ENCODE peak calls at places on chromosomes 11 and 22, in eight cellular contexts. T, D, U, L, P, M, J and O are unnamed samples.

GRCh38 chr11:64516226-64516625 is 74.8 kb upstream of the SLC22A12 start:
- DNase-seq in L (no peak), D (no peak), U (no peak), M (peak; percentile 70), T (peak; percentile 23), J (no peak), P (no peak), O (no peak)

GRCh38 chr11:9774591-9775392 is 110.9 kb downstream of the SWAP70 start:
- DNase-seq in T (no peak), P (no peak), D (no peak), U (peak; percentile 92), M (no peak), J (no peak), L (no peak), O (no peak)

GRCh38 chr11:69664103-69664775 is 10.9 kb downstream of the LTO1 start:
- DNase-seq in J (no peak), U (no peak), D (no peak), T (no peak), M (no peak), P (no peak), L (no peak), O (no peak)

GRCh38 chr11:20808328-20808727 is 138.9 kb downstream of the NELL1 start:
- DNase-seq in J (no peak), L (no peak), D (no peak), U (no peak), T (no peak), P (no peak), M (no peak), O (no peak)

GRCh38 chr22:37516456-37516855 is 2.8 kb downstream of the CARD10 start:
- DNase-seq in T (no peak), J (no peak), L (no peak), D (no peak), P (no peak), U (no peak), M (no peak), O (no peak)

GRCh38 chr11:8080674-8081590 is at the start of gene TUB:
- DNase-seq in T (peak; percentile 76), U (no peak), L (no peak), J (no peak), P (no peak), D (no peak), M (no peak), O (peak; percentile 54)

GRCh38 chr11:120715239-120715638 is 203.7 kb downstream of the GRIK4 start:
- DNase-seq in J (no peak), P (no peak), T (peak; percentile 36), D (no peak), L (no peak), M (peak; percentile 28), U (no peak), O (no peak)

GRCh38 chr11:34262601-34263081 is 95.2 kb downstream of the ABTB2 start:
- DNase-seq in L (no peak), U (no peak), P (no peak), J (no peak), M (no peak), T (no peak), D (no peak), O (no peak)

GRCh38 chr11:35010656-35011055 is 94.2 kb downstream of the PDHX start:
- DNase-seq in T (no peak), J (no peak), U (no peak), M (no peak), D (no peak), P (no peak), L (no peak), O (no peak)

GRCh38 chr11:113313601-113314000 is 782 bp upstream of the TTC12 start:
- DNase-seq in J (no peak), D (no peak), M (no peak), P (no peak), U (no peak), T (no peak), L (no peak), O (no peak)

GRCh38 chr11:9071694-9072093 is 19.7 kb downstream of the SCUBE2 start:
- DNase-seq in P (no peak), M (no peak), D (no peak), J (no peak), L (no peak), U (no peak), T (no peak), O (no peak)

GRCh38 chr11:41201156-41201555 is 258.3 kb downstream of the LRRC4C start:
- DNase-seq in J (peak; percentile 52), M (peak; percentile 50), P (no peak), U (peak; percentile 14), T (peak; percentile 82), L (no peak), D (no peak), O (peak; percentile 41)

GRCh38 chr22:24466831-24467249 is 28.3 kb upstream of the UPB1 start:
- DNase-seq in T (peak; percentile 18), M (peak; percentile 72), D (no peak), L (peak; percentile 59), P (peak; percentile 6), J (peak; percentile 46), U (peak; percentile 70), O (no peak)
- H3K4me3 ChIP-seq in T (no peak overlapping the region), M (no peak overlapping the region), D (no peak overlapping the region), L (no peak overlapping the region), P (no peak overlapping the region), J (no peak overlapping the region), U (no peak overlapping the region), O (no peak overlapping the region)

DNA sequence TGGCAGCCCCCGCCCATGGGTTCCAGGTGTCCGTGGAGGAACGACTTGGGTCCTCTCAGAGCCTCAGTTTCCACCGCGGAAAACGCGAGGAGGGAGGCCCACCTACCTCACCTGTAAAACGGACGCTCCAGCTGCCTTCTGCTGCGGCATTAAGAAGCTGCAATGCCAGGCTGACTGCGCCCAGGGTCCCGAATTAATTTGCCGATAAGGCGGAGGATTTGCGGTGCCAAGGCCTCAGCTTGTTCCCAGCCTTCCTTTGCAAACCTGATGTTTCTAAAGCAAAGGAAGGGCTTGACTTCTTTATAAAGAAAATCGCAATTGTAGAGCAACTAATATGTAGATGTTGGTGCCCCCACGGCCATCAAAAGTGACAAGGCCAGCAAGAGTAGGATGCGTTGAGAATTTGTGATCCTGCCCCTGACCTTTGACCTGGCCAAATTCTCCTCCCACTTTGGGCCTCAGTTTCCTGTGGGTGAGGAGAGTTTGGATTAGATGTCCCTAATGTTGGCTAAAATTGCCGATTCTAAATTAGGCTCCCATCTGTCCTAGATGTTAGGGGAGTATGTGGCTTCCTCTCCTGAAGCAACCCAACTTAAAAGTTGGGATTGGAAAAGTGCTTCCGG is 849 bp upstream of the TCF20 start:
- DNase-seq in L (no peak), D (no peak), T (no peak), U (no peak), M (no peak), J (no peak), P (no peak), O (no peak)
- H3K4me3 ChIP-seq in L (peak overlapping the region; percentile 97), D (peak overlapping the region; percentile 46), T (no peak overlapping the region), U (no peak overlapping the region), M (no peak overlapping the region), J (no peak overlapping the region), P (no peak overlapping the region), O (no peak overlapping the region)

GRCh38 chr11:124760205-124760652 is 1.9 kb downstream of the ESAM start:
- DNase-seq in L (peak; percentile 68), U (no peak), M (no peak), D (no peak), P (no peak), T (no peak), J (no peak), O (no peak)

GRCh38 chr11:124759268-124760204 is 2.6 kb downstream of the ESAM start:
- DNase-seq in P (no peak), J (peak; percentile 59), U (no peak), M (no peak), T (no peak), L (peak; percentile 78), D (no peak), O (no peak)

GRCh38 chr11:124761301-124762021 is 629 bp downstream of the ESAM start:
- DNase-seq in P (no peak), M (no peak), T (no peak), L (peak; percentile 51), U (no peak), J (no peak), D (no peak), O (no peak)

GRCh38 chr11:124762077-124762623 is at the start of gene ESAM:
- DNase-seq in U (no peak), P (no peak), M (no peak), L (peak; percentile 66), J (no peak), D (peak; percentile 58), T (peak; percentile 81), O (no peak)

GRCh38 chr11:124760806-124761205 is 1.3 kb downstream of the ESAM start:
- DNase-seq in D (no peak), J (no peak), L (no peak), M (no peak), T (no peak), U (no peak), P (no peak), O (no peak)
- H3K4me3 ChIP-seq in D (no peak overlapping the region), J (no peak overlapping the region), L (peak overlapping the region; percentile 83), M (no peak overlapping the region), T (no peak overlapping the region), U (no peak overlapping the region), P (no peak overlapping the region), O (no peak overlapping the region)

GRCh38 chr11:72588656-72589410 is 85.4 kb downstream of the PDE2A start:
- DNase-seq in L (peak; percentile 12), U (no peak), J (no peak), T (no peak), M (no peak), P (no peak), D (no peak), O (no peak)

GRCh38 chr11:72591785-72592490 is 82.3 kb downstream of the PDE2A start:
- DNase-seq in D (peak; percentile 34), L (no peak), P (no peak), J (no peak), M (no peak), T (no peak), U (no peak), O (no peak)

GRCh38 chr11:72587696-72588095 is 86.5 kb downstream of the PDE2A start:
- DNase-seq in L (peak; percentile 6), P (no peak), J (no peak), U (no peak), M (no peak), D (no peak), T (no peak), O (no peak)

GRCh38 chr11:72591023-72591422 is 83.2 kb downstream of the PDE2A start:
- DNase-seq in J (no peak), T (no peak), M (no peak), L (no peak), U (no peak), P (no peak), D (no peak), O (no peak)

DNA sequence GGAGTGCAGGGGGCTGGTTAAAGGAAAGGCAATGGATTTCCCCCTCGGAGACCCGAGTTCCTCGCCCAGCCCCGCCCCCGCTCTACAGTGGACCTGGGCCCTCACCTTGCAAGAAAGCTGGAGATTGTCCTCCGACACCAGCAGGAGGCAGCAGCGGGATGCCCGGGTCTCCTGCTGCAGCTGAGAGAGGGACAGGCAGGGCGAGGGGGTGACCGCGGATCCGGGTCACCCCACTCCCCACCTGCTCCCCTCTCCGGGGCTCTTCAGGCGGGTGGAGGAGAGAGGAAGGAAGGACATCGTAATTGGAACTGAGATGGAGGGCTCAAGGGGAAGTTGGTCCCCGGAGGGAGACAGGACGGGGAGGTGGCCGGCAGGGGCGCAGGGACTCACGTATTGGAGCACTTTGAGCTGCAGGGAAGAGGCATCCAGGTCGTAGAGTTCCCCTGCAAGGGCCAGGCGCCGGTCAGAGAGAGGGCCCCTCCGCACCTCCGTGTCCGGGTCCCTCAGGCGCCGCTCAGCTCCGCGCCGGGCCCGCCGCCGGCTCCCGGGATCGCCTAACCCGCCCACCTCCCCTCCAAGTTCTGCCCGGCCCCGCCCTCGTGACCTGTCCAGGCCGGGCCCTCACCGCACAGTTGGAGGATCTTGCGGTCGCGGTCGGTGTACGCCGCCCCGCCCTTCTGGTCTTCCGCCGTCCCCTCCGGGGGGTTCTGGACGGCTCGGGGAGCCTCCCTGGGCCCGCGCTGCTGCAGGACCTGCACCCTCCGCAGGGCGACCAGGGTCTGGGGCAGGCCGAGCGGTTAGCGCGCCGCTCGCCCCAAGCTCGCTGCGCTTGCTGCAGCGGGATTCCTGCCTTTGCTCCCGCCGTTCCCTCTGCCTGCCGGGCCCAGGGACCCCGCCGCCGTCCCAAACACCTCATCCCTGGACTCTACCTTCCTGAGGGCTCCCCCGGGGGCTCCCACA is 84.1 kb downstream of the PDE2A start:
- DNase-seq in P (no peak), D (peak; percentile 31), T (peak; percentile 83), J (no peak), L (peak; percentile 55), U (no peak), M (peak; percentile 69), O (peak; percentile 44)
- H3K4me3 ChIP-seq in P (no peak overlapping the region), D (peak overlapping the region; percentile 31), T (peak overlapping the region; percentile 33), J (no peak overlapping the region), L (peak overlapping the region; percentile 38), U (no peak overlapping the region), M (no peak overlapping the region), O (no peak overlapping the region)